ENCODE peak calls at places on chromosomes 3 and 15, in eight cellular contexts. One of them, this sample, is unnamed.

GRCh38 chr15:90561344-90562244 is 31.9 kb downstream of the CRTC3 start:
- DNase-seq in cardiac muscle cell: peak; percentile 67
- DNase-seq in GM13977: no peak
- DNase-seq in ACHN: no peak
- DNase-seq in AG10803: peak; percentile 92
- DNase-seq in activated CD4-positive, alpha-beta T cell treated with anti-CD3 and anti-CD28 coated beads, Interleukin-2, amount 50 U/mL, for 24 hours: no peak
- DNase-seq in fibroblast of the conjunctiva: peak; percentile 76
- DNase-seq in choroid plexus epithelial cell: peak; percentile 32
- DNase-seq in this sample: no peak

GRCh38 chr3:39473452-39474125 is 6.1 kb downstream of the MOBP start:
- DNase-seq in fibroblast of the conjunctiva: no peak
- DNase-seq in activated CD4-positive, alpha-beta T cell treated with anti-CD3 and anti-CD28 coated beads, Interleukin-2, amount 50 U/mL, for 24 hours: no peak
- DNase-seq in cardiac muscle cell: no peak
- DNase-seq in GM13977: no peak
- DNase-seq in AG10803: no peak
- DNase-seq in choroid plexus epithelial cell: no peak
- DNase-seq in ACHN: no peak
- DNase-seq in this sample: peak; percentile 1

GRCh38 chr3:149771652-149772271 is 19.5 kb upstream of the COMMD2 start:
- DNase-seq in ACHN: peak; percentile 56
- DNase-seq in choroid plexus epithelial cell: peak; percentile 57
- DNase-seq in fibroblast of the conjunctiva: no peak
- DNase-seq in AG10803: peak; percentile 33
- DNase-seq in activated CD4-positive, alpha-beta T cell treated with anti-CD3 and anti-CD28 coated beads, Interleukin-2, amount 50 U/mL, for 24 hours: no peak
- DNase-seq in cardiac muscle cell: peak; percentile 56
- DNase-seq in GM13977: peak; percentile 47
- DNase-seq in this sample: no peak

GRCh38 chr3:178126686-178127085 is 409.6 kb upstream of the KCNMB2 start:
- DNase-seq in ACHN: no peak
- DNase-seq in cardiac muscle cell: no peak
- DNase-seq in fibroblast of the conjunctiva: no peak
- DNase-seq in choroid plexus epithelial cell: no peak
- DNase-seq in AG10803: no peak
- DNase-seq in activated CD4-positive, alpha-beta T cell treated with anti-CD3 and anti-CD28 coated beads, Interleukin-2, amount 50 U/mL, for 24 hours: no peak
- DNase-seq in GM13977: no peak
- DNase-seq in this sample: no peak

GRCh38 chr3:24263069-24263668 is 231.5 kb downstream of the THRB start:
- DNase-seq in ACHN: no peak
- DNase-seq in fibroblast of the conjunctiva: no peak
- DNase-seq in GM13977: no peak
- DNase-seq in activated CD4-positive, alpha-beta T cell treated with anti-CD3 and anti-CD28 coated beads, Interleukin-2, amount 50 U/mL, for 24 hours: no peak
- DNase-seq in choroid plexus epithelial cell: peak; percentile 30
- DNase-seq in AG10803: no peak
- DNase-seq in cardiac muscle cell: no peak
- DNase-seq in this sample: no peak

GRCh38 chr3:71101014-71101413 is 482.5 kb downstream of the FOXP1 start:
- DNase-seq in ACHN: peak; percentile 57
- DNase-seq in cardiac muscle cell: no peak
- DNase-seq in GM13977: no peak
- DNase-seq in AG10803: peak; percentile 73
- DNase-seq in fibroblast of the conjunctiva: no peak
- DNase-seq in activated CD4-positive, alpha-beta T cell treated with anti-CD3 and anti-CD28 coated beads, Interleukin-2, amount 50 U/mL, for 24 hours: no peak
- DNase-seq in choroid plexus epithelial cell: peak; percentile 55
- DNase-seq in this sample: peak; percentile 66

GRCh38 chr3:6438031-6438430 is 422.9 kb upstream of the GRM7 start:
- DNase-seq in cardiac muscle cell: no peak
- DNase-seq in AG10803: no peak
- DNase-seq in ACHN: no peak
- DNase-seq in GM13977: no peak
- DNase-seq in fibroblast of the conjunctiva: no peak
- DNase-seq in activated CD4-positive, alpha-beta T cell treated with anti-CD3 and anti-CD28 coated beads, Interleukin-2, amount 50 U/mL, for 24 hours: no peak
- DNase-seq in choroid plexus epithelial cell: no peak
- DNase-seq in this sample: peak; percentile 3

GRCh38 chr3:16176391-16177030 is 2.0 kb downstream of the GALNT15 start:
- DNase-seq in AG10803: no peak
- DNase-seq in activated CD4-positive, alpha-beta T cell treated with anti-CD3 and anti-CD28 coated beads, Interleukin-2, amount 50 U/mL, for 24 hours: no peak
- DNase-seq in cardiac muscle cell: peak; percentile 21
- DNase-seq in fibroblast of the conjunctiva: no peak
- DNase-seq in GM13977: no peak
- DNase-seq in choroid plexus epithelial cell: no peak
- DNase-seq in ACHN: no peak
- DNase-seq in this sample: no peak

GRCh38 chr3:129278439-129278969 is at the start of gene HMCES:
- DNase-seq in fibroblast of the conjunctiva: peak; percentile 66
- DNase-seq in choroid plexus epithelial cell: peak; percentile 83
- DNase-seq in activated CD4-positive, alpha-beta T cell treated with anti-CD3 and anti-CD28 coated beads, Interleukin-2, amount 50 U/mL, for 24 hours: peak; percentile 85
- DNase-seq in GM13977: peak; percentile 91
- DNase-seq in cardiac muscle cell: peak; percentile 89
- DNase-seq in AG10803: peak; percentile 79
- DNase-seq in ACHN: peak; percentile 89
- DNase-seq in this sample: peak; percentile 75

This sample was measured in foreskin keratinocyte.